ENCODE peak calls at places on chromosomes 7 and 10, in five cellular contexts. One of them, this sample, is unnamed.

GRCh38 chr7:143131777-143132176 is at the start of gene PIP:
- DNase-seq in ovary: no peak
- DNase-seq in endothelial cell of umbilical vein: no peak
- DNase-seq in sigmoid colon: no peak
- DNase-seq in heart left ventricle: no peak
- DNase-seq in this sample: no peak

GRCh38 chr10:128418819-128419218 is 292.6 kb upstream of the MKI67 start:
- DNase-seq in ovary: no peak
- DNase-seq in endothelial cell of umbilical vein: no peak
- DNase-seq in sigmoid colon: no peak
- DNase-seq in heart left ventricle: no peak
- DNase-seq in this sample: peak

GRCh38 chr10:129323877-129324276 is 143.2 kb upstream of the MGMT start:
- DNase-seq in ovary: no peak
- DNase-seq in endothelial cell of umbilical vein: no peak
- DNase-seq in sigmoid colon: no peak
- DNase-seq in heart left ventricle: no peak
- DNase-seq in this sample: no peak

GRCh38 chr10:100374137-100374655 is 27.2 kb downstream of the SCD start:
- DNase-seq in ovary: no peak
- DNase-seq in endothelial cell of umbilical vein: no peak
- DNase-seq in sigmoid colon: no peak
- DNase-seq in heart left ventricle: no peak
- DNase-seq in this sample: no peak

GRCh38 chr7:155789001-155789725 is 23.1 kb downstream of the SHH start:
- DNase-seq in ovary: no peak
- DNase-seq in endothelial cell of umbilical vein: no peak
- DNase-seq in sigmoid colon: peak
- DNase-seq in heart left ventricle: no peak
- DNase-seq in this sample: no peak

GRCh38 chr7:81600608-81601007 is 169.2 kb downstream of the HGF start:
- DNase-seq in ovary: no peak
- DNase-seq in endothelial cell of umbilical vein: no peak
- DNase-seq in sigmoid colon: no peak
- DNase-seq in heart left ventricle: no peak
- DNase-seq in this sample: no peak

GRCh38 chr10:12350167-12350872 is 973 bp downstream of the CAMK1D start:
- DNase-seq in ovary: peak
- DNase-seq in endothelial cell of umbilical vein: peak
- DNase-seq in sigmoid colon: peak
- DNase-seq in heart left ventricle: peak
- DNase-seq in this sample: peak

GRCh38 chr7:129970816-129971215 is 18.1 kb upstream of the UBE2H start:
- DNase-seq in ovary: no peak
- DNase-seq in endothelial cell of umbilical vein: peak
- DNase-seq in sigmoid colon: no peak
- DNase-seq in heart left ventricle: no peak
- DNase-seq in this sample: no peak

GRCh38 chr10:43986396-43986795 is 337.7 kb upstream of the ZNF32 start:
- DNase-seq in ovary: no peak
- DNase-seq in endothelial cell of umbilical vein: no peak
- DNase-seq in sigmoid colon: no peak
- DNase-seq in heart left ventricle: no peak
- DNase-seq in this sample: no peak

GRCh38 chr7:24113506-24113905 is 170.5 kb upstream of the NPY start:
- DNase-seq in ovary: no peak
- DNase-seq in endothelial cell of umbilical vein: no peak
- DNase-seq in sigmoid colon: no peak
- DNase-seq in heart left ventricle: no peak
- DNase-seq in this sample: no peak

GRCh38 chr10:132914732-132915131 is 27.6 kb downstream of the CFAP46 start:
- DNase-seq in ovary: peak
- DNase-seq in endothelial cell of umbilical vein: no peak
- DNase-seq in sigmoid colon: peak
- DNase-seq in heart left ventricle: no peak
- DNase-seq in this sample: no peak

GRCh38 chr7:94486206-94486605 is 23.4 kb upstream of the CASD1 start:
- DNase-seq in ovary: no peak
- DNase-seq in endothelial cell of umbilical vein: no peak
- DNase-seq in sigmoid colon: no peak
- DNase-seq in heart left ventricle: no peak
- DNase-seq in this sample: no peak

GRCh38 chr7:110519851-110520250 is 571.1 kb upstream of the LRRN3 start:
- DNase-seq in ovary: no peak
- DNase-seq in endothelial cell of umbilical vein: no peak
- DNase-seq in sigmoid colon: no peak
- DNase-seq in heart left ventricle: no peak
- DNase-seq in this sample: no peak

GRCh38 chr10:119250641-119251314 is 43.4 kb downstream of the GRK5 start:
- DNase-seq in ovary: no peak
- DNase-seq in endothelial cell of umbilical vein: peak
- DNase-seq in sigmoid colon: no peak
- DNase-seq in heart left ventricle: no peak
- DNase-seq in this sample: no peak

GRCh38 chr7:155568335-155568660 is 21.9 kb upstream of the CNPY1 start:
- DNase-seq in ovary: no peak
- DNase-seq in endothelial cell of umbilical vein: no peak
- DNase-seq in sigmoid colon: no peak
- DNase-seq in heart left ventricle: no peak
- DNase-seq in this sample: no peak

GRCh38 chr7:55111007-55111406 is 92.2 kb downstream of the EGFR start:
- DNase-seq in ovary: no peak
- DNase-seq in endothelial cell of umbilical vein: no peak
- DNase-seq in sigmoid colon: no peak
- DNase-seq in heart left ventricle: no peak
- DNase-seq in this sample: no peak

GRCh38 chr10:79102056-79102874 is 33.5 kb downstream of the ZMIZ1 start:
- DNase-seq in ovary: peak
- DNase-seq in endothelial cell of umbilical vein: peak
- DNase-seq in sigmoid colon: peak
- DNase-seq in heart left ventricle: peak
- DNase-seq in this sample: no peak

GRCh38 chr7:19708397-19709248 is at the start of gene POLR1F:
- DNase-seq in ovary: peak
- DNase-seq in endothelial cell of umbilical vein: peak
- DNase-seq in sigmoid colon: peak
- DNase-seq in heart left ventricle: peak
- DNase-seq in this sample: peak

DNA sequence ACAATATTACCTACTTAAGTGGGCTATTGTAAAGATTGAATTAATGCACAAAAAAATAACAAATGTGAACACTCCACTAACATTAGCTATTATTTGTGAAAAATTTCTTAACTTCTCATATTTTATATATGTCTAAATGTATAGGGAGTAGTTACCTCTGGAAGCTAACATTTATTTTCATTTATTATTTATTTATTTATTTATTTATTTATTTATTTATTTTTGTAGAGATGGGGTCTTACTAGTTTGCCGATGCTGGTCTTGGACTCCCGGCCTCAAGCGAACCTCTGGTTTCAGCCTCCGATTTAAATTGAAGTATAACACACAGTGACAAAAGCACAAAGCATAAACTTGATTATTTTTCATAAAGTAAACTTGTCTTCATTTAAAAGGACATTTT is 5.1 kb upstream of the SPOCK2 start:
- DNase-seq in ovary: no peak
- DNase-seq in endothelial cell of umbilical vein: no peak
- DNase-seq in sigmoid colon: no peak
- DNase-seq in heart left ventricle: no peak
- DNase-seq in this sample: no peak
- H3K4me3 ChIP-seq in ovary: no peak
- H3K4me3 ChIP-seq in endothelial cell of umbilical vein: no peak
- H3K4me3 ChIP-seq in sigmoid colon: no peak
- H3K4me3 ChIP-seq in heart left ventricle: no peak
- H3K4me3 ChIP-seq in this sample: no peak

GRCh38 chr7:107469836-107470416 is at the start of gene GPR22:
- DNase-seq in ovary: no peak
- DNase-seq in endothelial cell of umbilical vein: no peak
- DNase-seq in sigmoid colon: no peak
- DNase-seq in heart left ventricle: no peak
- DNase-seq in this sample: no peak

GRCh38 chr7:107468824-107469223 is 1.0 kb upstream of the GPR22 start:
- DNase-seq in ovary: no peak
- DNase-seq in endothelial cell of umbilical vein: no peak
- DNase-seq in sigmoid colon: no peak
- DNase-seq in heart left ventricle: no peak
- DNase-seq in this sample: no peak

GRCh38 chr7:107473975-107474598 is 4.2 kb downstream of the GPR22 start:
- DNase-seq in ovary: no peak
- DNase-seq in endothelial cell of umbilical vein: no peak
- DNase-seq in sigmoid colon: no peak
- DNase-seq in heart left ventricle: no peak
- DNase-seq in this sample: no peak

GRCh38 chr7:107472116-107472515 is 2.3 kb downstream of the GPR22 start:
- DNase-seq in ovary: no peak
- DNase-seq in endothelial cell of umbilical vein: no peak
- DNase-seq in sigmoid colon: no peak
- DNase-seq in heart left ventricle: no peak
- DNase-seq in this sample: no peak

DNA sequence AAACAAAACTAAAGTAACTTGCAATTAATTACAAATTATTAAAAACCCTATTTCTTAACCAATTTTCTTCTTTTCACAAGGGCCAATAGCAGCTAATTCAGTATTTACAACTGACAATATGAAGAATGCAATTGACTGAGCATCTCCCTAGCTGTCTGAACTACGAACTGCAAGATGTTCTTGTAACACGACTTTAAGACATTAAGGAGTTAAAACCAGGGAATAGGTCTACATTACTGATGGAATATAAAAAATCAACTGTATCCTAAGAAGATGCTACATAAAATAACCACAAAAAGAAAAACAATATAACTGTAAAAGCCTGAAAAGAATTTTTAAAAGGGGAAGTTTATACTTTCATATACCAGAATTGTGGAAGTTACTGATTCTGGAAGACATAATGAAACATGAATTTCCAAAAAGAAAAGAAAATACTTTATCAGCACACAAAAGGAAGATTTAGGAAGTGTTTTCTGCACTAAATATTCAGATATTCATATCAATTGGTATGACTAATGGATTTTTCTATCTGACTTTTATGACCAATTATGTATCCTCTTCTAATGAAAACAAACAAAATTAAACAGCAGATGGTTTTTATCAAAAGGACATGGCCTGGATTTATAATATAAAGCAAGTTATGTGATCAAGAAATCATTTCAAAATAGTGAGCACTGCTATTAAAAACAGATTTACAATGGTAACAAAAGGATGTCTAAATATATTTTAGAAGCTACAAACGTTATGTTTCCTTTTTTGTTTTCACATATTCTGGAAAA is 1.6 kb downstream of the GPR22 start:
- DNase-seq in ovary: no peak
- DNase-seq in endothelial cell of umbilical vein: peak
- DNase-seq in sigmoid colon: no peak
- DNase-seq in heart left ventricle: no peak
- DNase-seq in this sample: no peak
- TF ChIP-seq CTCF in ovary: no peak
- TF ChIP-seq CTCF in endothelial cell of umbilical vein: no peak
- TF ChIP-seq CTCF in sigmoid colon: no peak
- TF ChIP-seq CTCF in heart left ventricle: peak
- TF ChIP-seq CTCF in this sample: no peak

DNA sequence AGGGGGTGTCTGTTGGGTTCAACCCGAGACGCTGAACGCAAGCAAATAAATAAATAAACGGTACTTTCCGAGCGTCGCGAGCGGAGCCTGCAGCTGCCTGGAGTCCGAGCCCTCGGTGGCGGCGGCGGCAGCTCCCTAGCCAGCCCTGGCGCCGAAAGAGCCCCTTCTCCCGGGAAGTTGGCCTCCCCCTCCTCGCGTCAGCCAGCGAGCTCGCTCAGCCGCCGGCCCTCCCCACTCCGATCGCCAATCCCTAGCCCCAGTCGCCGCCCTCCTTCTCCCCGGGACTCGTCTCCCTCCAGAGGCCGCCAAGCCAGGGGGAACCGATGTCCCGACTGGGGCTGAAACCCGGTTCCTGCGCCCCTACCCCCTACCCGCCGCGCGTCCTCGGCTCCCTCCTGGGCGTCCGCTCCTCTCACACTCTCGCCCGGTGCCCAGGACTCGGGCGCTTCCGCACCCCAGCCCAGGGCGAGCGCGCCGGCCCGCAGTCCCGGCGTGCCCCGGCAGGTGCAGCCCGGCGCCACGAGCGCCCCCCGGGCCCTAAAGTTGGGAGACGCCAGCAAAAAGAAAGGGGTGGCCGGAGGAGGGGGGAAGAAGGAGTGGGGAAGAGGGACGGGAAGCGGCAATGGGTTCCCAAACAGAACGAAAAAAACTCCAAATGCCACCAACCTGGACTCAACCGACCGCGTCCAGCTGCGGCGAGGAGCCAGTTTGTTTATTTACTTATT is at the start of gene GFRA1:
- DNase-seq in ovary: peak
- DNase-seq in endothelial cell of umbilical vein: no peak
- DNase-seq in sigmoid colon: peak
- DNase-seq in heart left ventricle: no peak
- DNase-seq in this sample: no peak
- H3K4me3 ChIP-seq in ovary: peak
- H3K4me3 ChIP-seq in endothelial cell of umbilical vein: peak
- H3K4me3 ChIP-seq in sigmoid colon: peak
- H3K4me3 ChIP-seq in heart left ventricle: peak
- H3K4me3 ChIP-seq in this sample: peak

GRCh38 chr10:108244443-108245228 is 1080.1 kb upstream of the SORCS1 start:
- DNase-seq in ovary: no peak
- DNase-seq in endothelial cell of umbilical vein: no peak
- DNase-seq in sigmoid colon: no peak
- DNase-seq in heart left ventricle: no peak
- DNase-seq in this sample: no peak

GRCh38 chr10:108250954-108251620 is 1086.6 kb upstream of the SORCS1 start:
- DNase-seq in ovary: no peak
- DNase-seq in endothelial cell of umbilical vein: no peak
- DNase-seq in sigmoid colon: no peak
- DNase-seq in heart left ventricle: no peak
- DNase-seq in this sample: no peak

GRCh38 chr10:108254089-108254488 is 1089.6 kb upstream of the SORCS1 start:
- DNase-seq in ovary: no peak
- DNase-seq in endothelial cell of umbilical vein: no peak
- DNase-seq in sigmoid colon: no peak
- DNase-seq in heart left ventricle: no peak
- DNase-seq in this sample: no peak

GRCh38 chr10:108249940-108250339 is 1085.4 kb upstream of the SORCS1 start:
- DNase-seq in ovary: no peak
- DNase-seq in endothelial cell of umbilical vein: no peak
- DNase-seq in sigmoid colon: no peak
- DNase-seq in heart left ventricle: no peak
- DNase-seq in this sample: no peak
- TF ChIP-seq CTCF in ovary: no peak
- TF ChIP-seq CTCF in endothelial cell of umbilical vein: no peak
- TF ChIP-seq CTCF in sigmoid colon: no peak
- TF ChIP-seq CTCF in heart left ventricle: no peak
- TF ChIP-seq CTCF in this sample: no peak

This sample was measured in lung.